ENCODE peak calls at places on chromosomes 1 and 21, in four cellular contexts. L, P, Y and H are unnamed samples.

GRCh38 chr1:22650089-22650693 is 2.8 kb upstream of the C1QB start:
- DNase-seq in Y (no peak), P (no peak), L (no peak), H (no peak)

GRCh38 chr1:93661829-93662474 is 19.7 kb downstream of the BCAR3 start:
- DNase-seq in P (peak), L (no peak), Y (peak), H (no peak)

GRCh38 chr1:12600335-12600734 is 17.7 kb downstream of the DHRS3 start:
- DNase-seq in Y (no peak), P (no peak), L (peak), H (no peak)

GRCh38 chr1:66464802-66465201 is 69.2 kb upstream of the SGIP1 start:
- DNase-seq in P (peak), L (no peak), Y (peak), H (no peak)

GRCh38 chr1:12019858-12020509 is 686 bp downstream of the MIIP start:
- DNase-seq in Y (peak), L (no peak), P (no peak), H (no peak)

GRCh38 chr1:189708674-189709073 is 769.0 kb downstream of the BRINP3 start:
- DNase-seq in Y (peak), P (no peak), L (no peak), H (no peak)

GRCh38 chr1:83512371-83513004 is 486.4 kb downstream of the TTLL7 start:
- DNase-seq in P (no peak), Y (no peak), L (no peak), H (no peak)

GRCh38 chr1:223837206-223837605 is 8.5 kb downstream of the TP53BP2 start:
- DNase-seq in Y (peak), P (no peak), L (no peak), H (no peak)

DNA sequence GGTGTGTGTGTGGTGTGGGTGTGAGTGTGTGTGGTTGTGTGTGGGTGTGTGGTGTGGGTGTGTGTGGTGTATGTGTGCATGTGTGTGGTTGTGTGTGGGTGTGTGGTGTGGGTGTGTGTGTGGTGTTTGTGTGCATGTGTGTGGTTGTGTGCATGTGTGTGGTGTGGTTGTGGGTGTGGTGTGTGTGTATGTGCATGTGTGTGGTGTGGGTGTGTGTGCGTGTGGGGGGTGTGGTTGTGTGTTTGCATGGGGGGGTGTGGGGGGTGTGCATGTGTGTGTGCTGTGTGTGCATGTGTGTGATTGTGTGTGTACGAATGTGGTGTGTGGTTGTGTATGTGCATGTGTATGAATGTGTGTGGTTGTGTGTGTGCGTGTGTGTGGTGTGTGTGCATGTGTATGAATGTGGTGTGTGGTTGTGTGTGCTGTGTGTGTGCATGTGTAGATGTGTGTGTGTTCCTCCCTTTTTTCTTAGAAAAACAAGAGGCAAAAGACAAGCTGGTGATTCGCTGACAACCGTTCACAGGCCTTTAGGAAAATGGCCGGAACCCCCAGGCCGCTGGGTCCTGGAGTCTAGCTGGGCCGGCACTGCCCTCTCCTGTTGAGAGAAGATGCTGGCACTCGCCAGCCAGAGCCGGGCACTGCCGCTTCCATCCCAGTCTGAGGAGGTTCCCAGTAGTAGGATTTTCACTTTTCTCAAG is 44.6 kb upstream of the ARHGEF16 start:
- DNase-seq in L (peak), Y (peak), P (peak), H (peak)
- TF ChIP-seq CTCF in L (peak), Y (peak), P (peak), H (peak)

DNA sequence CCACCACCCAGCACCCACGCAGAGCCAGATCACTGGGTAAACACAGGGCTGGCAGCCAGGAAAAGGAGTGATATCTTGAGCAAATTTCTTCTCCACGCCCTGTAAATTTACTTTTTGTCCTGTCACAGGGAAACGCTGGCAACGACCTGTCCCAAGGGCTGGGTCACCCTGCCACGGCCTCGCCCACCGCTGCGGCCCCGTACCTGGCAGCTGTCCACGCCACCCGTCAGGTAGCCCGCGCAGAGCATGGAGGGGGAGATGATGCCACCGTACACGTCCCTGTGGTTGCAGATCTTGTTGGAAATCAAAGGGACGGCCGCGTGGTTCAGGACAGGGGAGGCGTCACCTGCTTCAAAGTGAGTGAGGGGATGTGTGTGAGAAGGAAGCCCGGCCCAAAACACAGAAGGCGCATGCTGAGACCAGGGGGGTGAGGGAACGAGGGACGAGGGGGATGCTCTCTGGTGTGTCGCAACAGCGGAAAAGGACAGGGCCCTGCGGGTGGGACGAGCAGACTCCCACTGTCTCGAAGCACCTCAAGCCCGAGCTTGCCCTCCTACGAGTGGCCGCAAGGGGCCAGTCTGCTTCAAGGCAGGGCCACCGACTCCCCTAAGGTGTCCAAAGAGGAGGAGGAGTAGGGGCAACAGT is 10.1 kb upstream of the TFF1 start:
- DNase-seq in P (no peak), Y (no peak), L (peak), H (peak)
- TF ChIP-seq CTCF in P (no peak), Y (no peak), L (peak), H (no peak)

DNA sequence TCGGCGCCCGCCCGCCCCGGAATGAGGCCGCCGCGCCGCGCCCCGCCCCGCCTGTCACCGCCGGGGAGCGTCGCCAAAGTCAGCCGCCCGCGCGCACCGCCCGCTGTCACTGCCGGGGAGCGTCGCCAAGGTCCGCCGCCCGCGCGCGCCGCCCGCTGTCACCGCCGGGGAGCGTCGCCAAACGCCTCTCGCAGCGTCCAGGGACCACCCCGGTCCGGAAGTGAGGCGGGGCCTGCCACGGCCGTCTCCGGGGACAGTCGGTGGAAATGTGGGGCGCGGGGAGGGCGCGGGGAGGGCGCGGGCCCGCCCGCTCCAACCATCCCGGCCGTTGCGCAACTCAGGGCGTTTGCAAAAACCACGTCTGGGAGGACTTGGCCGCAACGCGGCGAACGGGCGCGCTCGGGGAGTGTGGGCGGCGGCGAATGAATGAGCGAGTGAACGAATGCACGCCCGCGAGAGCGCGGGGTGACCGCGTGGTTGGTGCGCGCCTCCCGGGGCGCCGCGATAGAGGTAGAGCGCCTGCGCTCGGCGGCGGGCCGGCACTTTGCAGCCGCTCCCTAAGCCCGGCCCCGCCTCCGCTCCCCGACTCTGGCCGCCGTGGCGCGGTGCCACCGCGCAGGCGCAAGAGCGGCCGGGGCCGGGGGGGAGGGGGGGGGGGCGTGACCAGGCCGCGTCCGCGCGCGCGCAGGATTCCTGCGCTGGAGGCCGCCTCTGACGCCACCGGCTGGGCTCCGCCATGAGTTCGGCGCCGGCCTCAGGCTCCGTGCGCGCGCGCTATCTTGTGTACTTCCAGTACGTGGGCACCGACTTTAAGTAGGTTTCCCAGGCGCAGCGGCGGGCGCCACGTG is at the start of the genes ACAP3 and PUSL1:
- DNase-seq in L (peak), Y (peak), P (peak), H (peak)
- TF ChIP-seq CTCF in L (peak), Y (no peak), P (no peak), H (no peak)

GRCh38 chr1:36385410-36386261 is at the start of gene STK40:
- DNase-seq in L (peak), P (peak), Y (peak), H (peak)

GRCh38 chr1:36383240-36383639 is 2.5 kb downstream of the STK40 start:
- DNase-seq in L (no peak), P (no peak), Y (no peak), H (peak)

GRCh38 chr1:36384542-36385409 is 948 bp downstream of the STK40 start:
- DNase-seq in P (no peak), L (peak), Y (peak), H (peak)

GRCh38 chr1:36387141-36387949 is 1.6 kb upstream of the STK40 start:
- DNase-seq in Y (peak), L (no peak), P (peak), H (no peak)

GRCh38 chr1:36386262-36387140 is 777 bp upstream of the STK40 start:
- DNase-seq in Y (peak), L (peak), P (peak), H (peak)
- TF ChIP-seq CTCF in Y (no peak), L (peak), P (peak), H (no peak)

GRCh38 chr21:15978158-15978805 is 248.5 kb downstream of the USP25 start:
- DNase-seq in P (no peak), Y (peak), L (peak), H (no peak)

DNA sequence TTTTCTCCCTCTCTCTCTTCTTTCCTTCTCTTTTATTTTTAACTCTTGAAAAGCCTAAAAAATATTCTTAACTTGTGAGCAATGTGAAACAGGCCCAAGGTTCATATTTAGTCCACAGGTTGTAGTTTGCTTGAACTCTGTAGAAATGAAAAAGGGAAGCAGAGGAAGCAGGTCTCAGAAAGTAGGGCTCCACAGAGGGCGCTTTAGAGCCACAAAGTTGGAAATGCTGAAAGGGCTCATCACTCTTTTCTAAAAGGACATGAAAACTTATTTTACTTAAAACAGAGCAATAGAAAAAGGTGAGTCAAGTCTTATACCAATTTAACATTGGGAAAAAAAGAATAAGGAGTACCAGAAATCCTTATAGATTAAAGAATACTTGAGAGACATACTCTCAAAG is 247.0 kb downstream of the USP25 start:
- DNase-seq in Y (no peak), P (no peak), L (no peak), H (no peak)
- TF ChIP-seq CTCF in Y (peak), P (peak), L (no peak), H (peak)

GRCh38 chr1:226406401-226406881 is 1.5 kb downstream of the PARP1 start:
- DNase-seq in P (no peak), Y (no peak), L (peak), H (no peak)

GRCh38 chr1:226408285-226409184 is 642 bp upstream of the PARP1 start:
- DNase-seq in Y (no peak), L (no peak), P (no peak), H (peak)

GRCh38 chr1:226407199-226407496 is 745 bp downstream of the PARP1 start:
- DNase-seq in P (no peak), Y (no peak), L (no peak), H (no peak)

GRCh38 chr1:226409392-226409791 is 1.5 kb upstream of the PARP1 start:
- DNase-seq in Y (no peak), P (no peak), L (no peak), H (no peak)

DNA sequence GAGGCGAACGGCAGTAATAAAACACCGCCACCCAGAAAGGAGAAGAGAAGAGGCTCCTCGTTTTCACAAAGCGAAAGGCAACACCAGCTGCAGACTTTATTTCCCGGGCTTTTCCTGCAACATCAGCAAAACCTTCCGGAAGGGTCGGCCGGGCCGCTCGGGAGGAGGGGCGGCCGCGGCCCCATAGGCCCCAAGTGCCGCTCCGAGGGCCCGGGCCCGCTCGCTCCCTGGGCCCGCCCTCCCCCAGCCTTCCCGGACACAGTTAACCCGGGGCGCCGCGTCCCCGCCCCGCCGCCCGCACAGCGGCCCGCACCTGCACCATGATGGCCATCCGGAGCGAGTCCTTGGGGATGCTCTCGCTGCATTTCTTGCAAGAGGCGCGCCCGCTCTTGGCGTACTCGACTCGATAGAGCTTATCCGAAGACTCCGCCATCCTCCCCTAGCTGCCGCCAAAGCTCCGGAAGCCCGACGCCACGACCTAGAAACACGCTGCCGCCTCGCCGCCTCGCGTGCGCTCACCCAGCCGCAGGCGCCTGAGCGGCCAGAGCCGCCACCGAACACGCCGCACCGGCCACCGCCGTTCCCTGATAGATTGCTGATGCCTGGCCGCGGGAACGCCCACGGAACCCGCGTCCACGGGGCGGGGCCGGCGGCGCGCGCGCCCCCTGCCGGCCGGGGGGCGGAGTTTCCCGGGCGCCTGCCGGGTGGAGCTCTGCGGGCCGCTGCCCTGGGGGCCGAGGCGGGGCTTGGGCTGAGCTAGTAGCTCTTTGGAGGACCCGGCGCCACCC is at the start of gene PARP1:
- DNase-seq in L (peak), P (peak), Y (peak), H (peak)
- TF ChIP-seq CTCF in L (peak), P (peak), Y (peak), H (peak)

GRCh38 chr1:193143285-193143684 is 21.5 kb downstream of the CDC73 start:
- DNase-seq in Y (peak), P (no peak), L (no peak), H (no peak)
- TF ChIP-seq CTCF in Y (peak), P (peak), L (peak), H (peak)

GRCh38 chr1:110476028-110476765 is 25.2 kb downstream of the PROK1 start:
- DNase-seq in P (no peak), Y (peak), L (no peak), H (peak)

GRCh38 chr1:110478886-110479285 is 27.9 kb downstream of the PROK1 start:
- DNase-seq in P (no peak), Y (no peak), L (no peak), H (peak)

GRCh38 chr1:110477041-110477440 is 26.1 kb downstream of the PROK1 start:
- DNase-seq in Y (peak), L (no peak), P (peak), H (peak)

GRCh38 chr1:110478241-110478640 is 27.3 kb downstream of the PROK1 start:
- DNase-seq in L (no peak), P (no peak), Y (no peak), H (no peak)

DNA sequence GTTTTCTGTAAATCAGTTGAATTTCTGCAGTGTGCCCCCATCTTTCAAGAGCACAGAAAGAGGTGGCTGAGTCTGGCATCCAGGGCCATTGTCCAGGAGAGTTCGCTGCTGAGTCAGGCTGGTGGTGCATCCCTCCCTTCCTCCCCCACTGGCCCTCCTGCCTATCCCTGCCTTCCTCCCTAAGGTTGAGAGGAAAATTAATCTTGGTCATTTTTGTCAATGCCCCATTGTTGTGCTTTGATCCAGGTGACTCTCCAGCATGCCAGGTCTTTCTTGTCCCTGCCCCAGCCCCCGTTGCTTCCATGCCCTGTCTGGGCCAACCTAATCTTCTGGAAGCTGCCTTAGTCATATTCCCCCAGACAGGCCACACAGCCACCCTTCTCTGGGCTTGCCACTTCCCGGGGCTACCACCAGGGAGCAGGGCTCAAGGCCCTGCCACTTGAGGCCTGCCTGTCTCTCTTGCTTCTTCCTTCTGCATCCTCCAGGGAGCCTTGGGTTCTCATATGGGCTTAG is 26.6 kb downstream of the PROK1 start:
- DNase-seq in Y (peak), L (no peak), P (no peak), H (no peak)
- TF ChIP-seq CTCF in Y (peak), L (peak), P (peak), H (no peak)

GRCh38 chr1:159892944-159893343 is 7.0 kb downstream of the CFAP45 start:
- DNase-seq in L (no peak), Y (no peak), P (no peak), H (no peak)

GRCh38 chr1:159889821-159890252 is 10.1 kb downstream of the CFAP45 start:
- DNase-seq in Y (peak), L (no peak), P (peak), H (no peak)

GRCh38 chr1:159896086-159896930 is 3.7 kb downstream of the CFAP45 start:
- DNase-seq in P (no peak), L (no peak), Y (no peak), H (no peak)

GRCh38 chr1:159889202-159889601 is 10.8 kb downstream of the CFAP45 start:
- DNase-seq in P (no peak), Y (no peak), L (no peak), H (no peak)

DNA sequence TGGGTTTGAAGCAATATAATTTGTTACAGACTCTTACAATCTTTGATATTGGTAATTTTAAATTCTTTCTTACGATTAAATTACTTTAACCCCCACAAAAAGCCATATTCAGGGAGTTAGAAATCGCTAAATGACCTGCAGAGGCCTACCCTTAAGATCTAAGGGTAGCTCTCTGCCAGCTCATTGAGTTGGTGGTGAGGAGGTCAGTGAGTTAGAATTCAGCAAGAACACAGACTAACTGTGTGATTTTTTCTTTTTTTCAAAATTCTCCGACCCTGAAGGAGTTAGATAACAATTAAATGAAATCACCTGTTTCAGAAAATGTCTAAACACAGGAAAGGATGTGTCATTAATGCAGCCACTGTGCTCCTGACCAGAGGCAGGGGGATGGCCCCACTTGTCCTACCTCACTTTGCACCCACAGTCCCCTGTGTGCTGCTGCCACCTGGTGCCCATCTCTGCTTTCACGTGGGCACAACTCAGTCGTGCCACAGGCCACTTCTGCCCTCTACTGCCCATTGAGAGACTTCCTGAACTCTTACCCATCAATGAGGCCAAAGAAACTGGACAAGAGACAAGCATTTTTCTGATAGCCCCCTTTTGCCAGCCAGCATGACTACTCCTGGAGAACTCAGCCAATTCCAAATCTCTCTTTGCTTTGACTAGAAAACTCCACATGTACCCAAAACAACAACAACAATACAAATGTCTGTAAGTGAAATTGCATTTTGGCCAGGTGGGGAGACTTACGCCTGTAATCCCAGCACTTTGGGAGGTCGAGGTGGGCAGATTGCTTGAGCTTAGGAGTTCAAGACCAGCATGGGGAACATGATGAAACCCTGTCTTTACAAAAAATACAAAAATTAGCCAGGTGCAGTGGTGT is 8.4 kb downstream of the CFAP45 start:
- DNase-seq in Y (peak), P (peak), L (peak), H (peak)
- TF ChIP-seq CTCF in Y (peak), P (peak), L (peak), H (peak)